ENCODE peak calls at places on chromosomes 11 and 22, in four cellular contexts. C, L, P and B are unnamed samples.

GRCh38 chr11:125452125-125452470 is 44.0 kb downstream of the FEZ1 start:
- DNase-seq in C (no peak), L (no peak), P (no peak), B (no peak)

GRCh38 chr11:96075532-96075959 is 151.6 kb upstream of the MTMR2 start:
- DNase-seq in C (no peak), L (no peak), P (peak; percentile 47), B (peak; percentile 37)

GRCh38 chr22:42939451-42939881 is 75.5 kb downstream of the PACSIN2 start:
- DNase-seq in C (no peak), L (no peak), P (no peak), B (no peak)

GRCh38 chr11:95577716-95578460 is 211.7 kb downstream of the FAM76B start:
- DNase-seq in C (no peak), L (no peak), P (peak; percentile 20), B (no peak)

GRCh38 chr22:46027219-46028068 is 50.5 kb upstream of the WNT7B start:
- DNase-seq in C (no peak), L (peak; percentile 22), P (no peak), B (no peak)

GRCh38 chr22:33867118-33867863 is 53.0 kb downstream of the LARGE1 start:
- DNase-seq in C (no peak), L (no peak), P (no peak), B (no peak)

GRCh38 chr11:77324508-77324907 is 23.0 kb upstream of the GDPD4 start:
- DNase-seq in C (no peak), L (no peak), P (no peak), B (no peak)

GRCh38 chr11:126277780-126278179 is 5.1 kb upstream of the TIRAP start:
- DNase-seq in C (no peak), L (no peak), P (no peak), B (no peak)

GRCh38 chr22:35457729-35458546 is 58.0 kb downstream of the MCM5 start:
- DNase-seq in C (no peak), L (no peak), P (no peak), B (no peak)

GRCh38 chr11:43376594-43376993 is 17.9 kb downstream of the TTC17 start:
- DNase-seq in C (no peak), L (no peak), P (no peak), B (no peak)

GRCh38 chr11:61297741-61298140 is 2.6 kb upstream of the VWCE start:
- DNase-seq in C (no peak), L (no peak), P (no peak), B (no peak)

GRCh38 chr11:1888811-1889526 is 2.7 kb downstream of the PRR33 start:
- DNase-seq in C (no peak), L (no peak), P (peak; percentile 73), B (peak; percentile 80)

GRCh38 chr22:11605468-11605981 is 3922.5 kb upstream of the OR11H1 start:
- DNase-seq in C (no peak), L (no peak), P (no peak), B (no peak)

GRCh38 chr11:69558519-69558941 is 77.1 kb downstream of the LINC01488 start:
- DNase-seq in C (no peak), L (no peak), P (peak; percentile 34), B (no peak)